ENCODE peak calls at places on chromosomes 16 and 17, in seven cellular contexts. L, S, T, U, H, K and Y are unnamed samples.

GRCh38 chr16:86882586-86883280 is 304.4 kb downstream of the FOXL1 start:
- DNase-seq in L (no peak), S (peak), T (no peak), U (peak), H (no peak), K (no peak), Y (no peak)

GRCh38 chr17:7060165-7060890 is 16.4 kb upstream of the SLC16A11 start:
- DNase-seq in L (no peak), S (peak), T (no peak), U (peak), H (no peak), K (no peak), Y (no peak)

GRCh38 chr16:63018581-63019223 is 982.5 kb upstream of the CDH8 start:
- DNase-seq in L (no peak), S (no peak), T (no peak), U (no peak), H (no peak), K (no peak), Y (no peak)

GRCh38 chr17:39854909-39855308 is 9.2 kb downstream of the IKZF3 start:
- DNase-seq in L (no peak), S (no peak), T (no peak), U (no peak), H (no peak), K (no peak), Y (no peak)

GRCh38 chr17:48951572-48951971 is 6.9 kb upstream of the SNF8 start:
- DNase-seq in L (no peak), S (no peak), T (no peak), U (no peak), H (no peak), K (no peak), Y (no peak)

GRCh38 chr17:65438708-65439294 is 122.6 kb downstream of the AXIN2 start:
- DNase-seq in L (no peak), S (peak), T (no peak), U (no peak), H (no peak), K (no peak), Y (no peak)

GRCh38 chr17:38898812-38899348 is 26.5 kb upstream of the LASP1NB start:
- DNase-seq in L (peak), S (no peak), T (no peak), U (peak), H (no peak), K (no peak), Y (no peak)

GRCh38 chr16:75083826-75084225 is 32.8 kb downstream of the LDHD start:
- DNase-seq in L (no peak), S (no peak), T (no peak), U (no peak), H (no peak), K (no peak), Y (no peak)

GRCh38 chr16:3819741-3820724 is 60.5 kb downstream of the CREBBP start:
- DNase-seq in L (no peak), S (peak), T (no peak), U (peak), H (no peak), K (no peak), Y (no peak)

GRCh38 chr16:53129281-53130192 is 74.7 kb downstream of the CHD9 start:
- DNase-seq in L (no peak), S (peak), T (peak), U (peak), H (no peak), K (no peak), Y (peak)

GRCh38 chr17:63120406-63120805 is 154.4 kb downstream of the TANC2 start:
- DNase-seq in L (no peak), S (peak), T (no peak), U (peak), H (no peak), K (no peak), Y (no peak)

GRCh38 chr17:19785854-19786253 is 37.8 kb upstream of the ALDH3A1 start:
- DNase-seq in L (no peak), S (no peak), T (no peak), U (no peak), H (no peak), K (no peak), Y (no peak)
- TF ChIP-seq CTCF in L (no peak), S (peak), T (no peak), U (no peak), H (no peak), K (peak), Y (no peak)

GRCh38 chr17:161481-161880 is 20.0 kb downstream of the DOC2B start:
- DNase-seq in L (no peak), S (no peak), T (no peak), U (no peak), H (no peak), K (no peak), Y (no peak)

GRCh38 chr17:163514-164103 is 17.8 kb downstream of the DOC2B start:
- DNase-seq in L (no peak), S (no peak), T (no peak), U (no peak), H (no peak), K (no peak), Y (no peak)

GRCh38 chr17:165939-166338 is 15.5 kb downstream of the DOC2B start:
- DNase-seq in L (no peak), S (no peak), T (no peak), U (no peak), H (no peak), K (no peak), Y (no peak)

GRCh38 chr17:162689-163088 is 18.8 kb downstream of the DOC2B start:
- DNase-seq in L (no peak), S (no peak), T (no peak), U (no peak), H (no peak), K (no peak), Y (no peak)

GRCh38 chr17:164536-165235 is 16.8 kb downstream of the DOC2B start:
- DNase-seq in L (peak), S (peak), T (no peak), U (peak), H (peak), K (peak), Y (no peak)
- TF ChIP-seq CTCF in L (no peak), S (peak), T (no peak), U (peak), H (peak), K (peak), Y (peak)

DNA sequence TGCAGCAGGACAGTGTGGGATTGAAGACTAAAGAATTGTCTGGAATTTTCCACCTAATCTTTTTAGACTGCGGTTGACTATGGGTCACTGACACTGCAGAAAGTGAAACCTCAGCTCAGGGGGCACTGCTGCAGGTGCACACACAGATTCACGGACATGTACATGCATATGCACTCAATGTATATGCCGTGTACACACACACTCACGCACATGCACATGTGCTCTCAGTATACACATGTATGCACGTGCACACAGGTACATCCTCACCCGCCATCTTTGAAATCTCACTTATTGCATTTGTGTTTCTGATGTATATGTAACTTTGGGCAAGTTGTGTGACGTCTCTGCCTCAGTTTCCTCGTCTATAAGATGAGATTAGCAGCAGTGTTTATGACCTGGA is 27.3 kb downstream of the CMIP start:
- DNase-seq in L (no peak), S (no peak), T (no peak), U (no peak), H (no peak), K (no peak), Y (no peak)
- TF ChIP-seq CTCF in L (no peak), S (no peak), T (no peak), U (no peak), H (no peak), K (no peak), Y (no peak)

GRCh38 chr16:14611660-14612059 is 18.4 kb downstream of the PARN start:
- DNase-seq in L (no peak), S (no peak), T (no peak), U (no peak), H (no peak), K (no peak), Y (no peak)

GRCh38 chr16:14608111-14608566 is 21.9 kb downstream of the PARN start:
- DNase-seq in L (no peak), S (no peak), T (no peak), U (no peak), H (no peak), K (no peak), Y (no peak)

GRCh38 chr16:14608604-14609003 is 21.5 kb downstream of the PARN start:
- DNase-seq in L (no peak), S (no peak), T (no peak), U (no peak), H (no peak), K (no peak), Y (no peak)

GRCh38 chr16:14606102-14606501 is 24.0 kb downstream of the PARN start:
- DNase-seq in L (no peak), S (no peak), T (no peak), U (no peak), H (peak), K (no peak), Y (no peak)

DNA sequence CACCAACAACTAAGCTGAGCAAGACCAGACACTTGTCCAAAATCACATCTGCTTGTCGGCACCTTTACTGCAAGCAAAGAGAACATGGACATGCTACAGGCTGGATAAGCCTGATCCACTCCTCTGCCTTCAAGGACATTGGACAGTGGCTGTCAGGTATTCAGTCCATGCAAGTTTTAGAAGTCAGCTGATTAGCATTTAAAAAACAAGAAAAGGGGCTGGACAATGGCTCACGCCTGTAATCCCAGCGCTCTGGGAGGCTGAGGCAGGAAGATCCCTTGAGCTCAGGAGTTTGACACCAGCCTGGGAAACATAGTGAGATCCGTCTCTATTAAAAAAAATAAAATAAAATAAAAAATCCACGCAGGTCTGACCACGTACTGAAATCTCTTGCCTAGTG is 20.3 kb downstream of the PARN start:
- DNase-seq in L (no peak), S (no peak), T (no peak), U (no peak), H (no peak), K (no peak), Y (no peak)
- TF ChIP-seq CTCF in L (no peak), S (no peak), T (no peak), U (no peak), H (no peak), K (no peak), Y (no peak)

GRCh38 chr16:88633684-88634140 is 4.7 kb upstream of the IL17C start:
- DNase-seq in L (no peak), S (peak), T (no peak), U (peak), H (peak), K (no peak), Y (no peak)

GRCh38 chr16:88635671-88636070 is 2.7 kb upstream of the IL17C start:
- DNase-seq in L (no peak), S (no peak), T (no peak), U (no peak), H (no peak), K (no peak), Y (no peak)

GRCh38 chr16:88636488-88637265 is 1.7 kb upstream of the IL17C start:
- DNase-seq in L (no peak), S (no peak), T (no peak), U (no peak), H (no peak), K (no peak), Y (no peak)

GRCh38 chr16:88634141-88634993 is 4.0 kb upstream of the IL17C start:
- DNase-seq in L (no peak), S (peak), T (no peak), U (peak), H (peak), K (no peak), Y (no peak)

DNA sequence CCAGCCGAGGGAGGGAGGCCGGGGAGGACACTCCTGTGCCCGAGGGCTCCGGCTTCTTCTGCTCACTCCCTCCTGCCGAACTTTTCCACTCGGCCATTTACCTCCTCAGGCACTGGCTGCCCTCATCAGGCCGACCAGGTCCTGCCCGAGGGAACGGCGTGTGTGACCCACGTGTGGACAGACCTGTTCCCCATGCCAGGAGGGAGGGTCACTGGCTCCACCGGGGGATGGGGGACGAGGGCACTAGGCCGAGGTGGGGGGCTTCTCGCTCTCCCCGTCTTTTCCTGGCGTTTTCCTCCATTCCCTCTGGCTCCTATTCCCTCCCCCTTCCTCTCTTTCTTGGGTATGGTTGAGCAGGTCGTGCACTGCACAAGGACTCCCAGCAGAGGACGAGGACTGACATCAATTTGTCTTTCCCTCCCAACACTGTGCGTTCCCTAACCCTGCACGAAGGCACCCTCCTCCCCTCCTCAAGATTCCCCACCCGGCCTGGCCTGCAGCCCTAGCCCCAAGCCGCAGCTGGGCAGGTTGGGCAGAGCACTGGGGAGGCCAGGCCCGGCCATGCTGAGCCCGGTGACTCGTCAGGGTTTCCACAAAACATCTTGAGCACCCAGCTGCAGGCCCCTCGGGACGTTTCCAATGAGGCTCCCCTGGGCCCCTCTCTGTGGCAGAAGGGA is 3.2 kb upstream of the IL17C start:
- DNase-seq in L (no peak), S (no peak), T (no peak), U (no peak), H (no peak), K (no peak), Y (no peak)
- TF ChIP-seq CTCF in L (no peak), S (no peak), T (no peak), U (no peak), H (no peak), K (no peak), Y (no peak)